ENCODE peak calls at places on chromosomes 5 and 9, in seven cellular contexts. N is mucosa of descending colon; G is HFF-Myc; B is effector memory CD4-positive, alpha-beta T cell; S is right lobe of liver; V is K562; P is left ventricle myocardium inferior. D is an unnamed sample.

GRCh38 chr5:109693535-109694152 is 3.9 kb downstream of the MAN2A1 start:
- DNase-seq in N (no peak), G (no peak), B (no peak), S (no peak), V (no peak), P (no peak), D (no peak)

GRCh38 chr5:56815657-56816545 is 552 bp downstream of the MAP3K1 start:
- DNase-seq in N (peak), G (no peak), B (peak), S (peak), V (peak), P (no peak), D (peak)

GRCh38 chr5:1516615-1517601 is 6.9 kb downstream of the LPCAT1 start:
- DNase-seq in N (peak), G (no peak), B (no peak), S (peak), V (no peak), P (peak), D (peak)

GRCh38 chr5:142655339-142656267 is 30.3 kb downstream of the FGF1 start:
- DNase-seq in N (peak), G (no peak), B (peak), S (peak), V (peak), P (peak), D (peak)

GRCh38 chr5:157913575-157913974 is 54.6 kb upstream of the CLINT1 start:
- DNase-seq in N (no peak), G (no peak), B (no peak), S (no peak), V (no peak), P (no peak), D (no peak)

GRCh38 chr9:130837002-130837511 is 2.0 kb downstream of the ABL1 start:
- DNase-seq in N (no peak), G (no peak), B (no peak), S (no peak), V (no peak), P (no peak), D (no peak)

GRCh38 chr5:116532762-116533525 is 41.7 kb downstream of the SEMA6A start:
- DNase-seq in N (no peak), G (no peak), B (no peak), S (no peak), V (no peak), P (no peak), D (no peak)

GRCh38 chr9:36288057-36288456 is 29.8 kb upstream of the GNE start:
- DNase-seq in N (no peak), G (no peak), B (no peak), S (no peak), V (no peak), P (no peak), D (no peak)

GRCh38 chr5:169081008-169081724 is 219.8 kb downstream of the SLIT3 start:
- DNase-seq in N (no peak), G (no peak), B (no peak), S (no peak), V (no peak), P (no peak), D (no peak)

GRCh38 chr5:59838067-59838466 is 55.5 kb downstream of the PDE4D start:
- DNase-seq in N (no peak), G (no peak), B (no peak), S (no peak), V (no peak), P (no peak), D (no peak)

GRCh38 chr9:13268469-13268868 is 11.0 kb downstream of the MPDZ start:
- DNase-seq in N (no peak), G (no peak), B (no peak), S (no peak), V (peak), P (no peak), D (no peak)

GRCh38 chr5:173917788-173918786 is 29.9 kb downstream of the CPEB4 start:
- DNase-seq in N (peak), G (peak), B (peak), S (no peak), V (peak), P (no peak), D (peak)

GRCh38 chr9:76876098-76876497 is 29.8 kb downstream of the PRUNE2 start:
- DNase-seq in N (no peak), G (no peak), B (no peak), S (no peak), V (no peak), P (no peak), D (no peak)

GRCh38 chr5:111950660-111951059 is 193.7 kb upstream of the NREP start:
- DNase-seq in N (no peak), G (no peak), B (no peak), S (no peak), V (no peak), P (no peak), D (no peak)

GRCh38 chr5:54460181-54460919 is 4.9 kb downstream of the HSPB3 start:
- DNase-seq in N (no peak), G (no peak), B (no peak), S (no peak), V (peak), P (no peak), D (no peak)

GRCh38 chr5:27682600-27682999 is 644.2 kb upstream of the CDH9 start:
- DNase-seq in N (no peak), G (no peak), B (no peak), S (no peak), V (no peak), P (no peak), D (no peak)

GRCh38 chr5:82975812-82976211 is 101.4 kb downstream of the TMEM167A start:
- DNase-seq in N (no peak), G (no peak), B (no peak), S (no peak), V (no peak), P (no peak), D (no peak)

GRCh38 chr5:133610489-133611356 is 1.6 kb downstream of the FSTL4 start:
- DNase-seq in N (peak), G (peak), B (no peak), S (peak), V (peak), P (peak), D (peak)
- H3K4me3 ChIP-seq in N (no peak), G (no peak), B (peak), S (peak), V (no peak), P (peak), D (no peak)

GRCh38 chr9:17131494-17131893 is 3.3 kb upstream of the CNTLN start:
- DNase-seq in N (no peak), G (no peak), B (no peak), S (no peak), V (no peak), P (no peak), D (no peak)

GRCh38 chr9:17134843-17135577 is at the start of gene CNTLN:
- DNase-seq in N (peak), G (peak), B (no peak), S (peak), V (no peak), P (peak), D (peak)

GRCh38 chr9:17135578-17135904 is 701 bp downstream of the CNTLN start:
- DNase-seq in N (peak), G (no peak), B (no peak), S (peak), V (no peak), P (no peak), D (peak)

GRCh38 chr9:17137576-17137975 is 2.7 kb downstream of the CNTLN start:
- DNase-seq in N (no peak), G (no peak), B (no peak), S (no peak), V (no peak), P (no peak), D (no peak)

GRCh38 chr9:17134396-17134842 is 421 bp upstream of the CNTLN start:
- DNase-seq in N (no peak), G (peak), B (no peak), S (no peak), V (no peak), P (no peak), D (no peak)
- H3K4me3 ChIP-seq in N (no peak), G (peak), B (peak), S (peak), V (no peak), P (peak), D (peak)

GRCh38 chr5:149641600-149641999 is 60.3 kb downstream of the ARHGEF37 start:
- DNase-seq in N (no peak), G (no peak), B (no peak), S (no peak), V (no peak), P (no peak), D (no peak)
- H3K4me3 ChIP-seq in N (no peak), G (no peak), B (no peak), S (no peak), V (no peak), P (peak), D (no peak)

DNA sequence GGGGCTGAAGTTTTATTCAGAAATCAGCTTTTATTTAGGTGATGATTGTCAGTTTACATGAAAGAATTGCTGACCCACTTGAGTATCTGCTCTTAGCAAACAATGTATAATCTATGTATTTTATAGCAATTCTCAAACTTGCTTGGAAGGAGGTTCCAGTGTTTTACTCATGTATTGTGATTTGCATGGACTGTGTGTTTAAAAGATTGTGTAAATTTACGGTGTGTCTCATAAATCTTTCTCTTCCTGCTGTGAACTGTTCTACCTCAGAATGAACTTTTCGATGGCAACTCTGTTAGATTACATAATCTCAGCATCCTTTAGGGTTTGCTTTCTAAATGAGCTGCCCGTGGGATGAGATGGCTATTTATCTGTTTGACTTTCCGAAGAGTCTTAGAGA is 122.5 kb downstream of the MEF2C start:
- DNase-seq in N (no peak), G (no peak), B (no peak), S (no peak), V (no peak), P (no peak), D (no peak)
- H3K4me3 ChIP-seq in N (no peak), G (no peak), B (no peak), S (no peak), V (no peak), P (no peak), D (no peak)

GRCh38 chr5:96427823-96428222 is 5.2 kb downstream of the PCSK1 start:
- DNase-seq in N (no peak), G (peak), B (no peak), S (no peak), V (no peak), P (no peak), D (no peak)

GRCh38 chr5:96431376-96432244 is 1.4 kb downstream of the PCSK1 start:
- DNase-seq in N (no peak), G (peak), B (no peak), S (no peak), V (peak), P (no peak), D (no peak)

GRCh38 chr5:96434201-96434645 is 1.2 kb upstream of the PCSK1 start:
- DNase-seq in N (peak), G (peak), B (no peak), S (peak), V (peak), P (peak), D (no peak)

GRCh38 chr5:96432245-96433065 is 593 bp downstream of the PCSK1 start:
- DNase-seq in N (no peak), G (no peak), B (no peak), S (no peak), V (no peak), P (no peak), D (no peak)

DNA sequence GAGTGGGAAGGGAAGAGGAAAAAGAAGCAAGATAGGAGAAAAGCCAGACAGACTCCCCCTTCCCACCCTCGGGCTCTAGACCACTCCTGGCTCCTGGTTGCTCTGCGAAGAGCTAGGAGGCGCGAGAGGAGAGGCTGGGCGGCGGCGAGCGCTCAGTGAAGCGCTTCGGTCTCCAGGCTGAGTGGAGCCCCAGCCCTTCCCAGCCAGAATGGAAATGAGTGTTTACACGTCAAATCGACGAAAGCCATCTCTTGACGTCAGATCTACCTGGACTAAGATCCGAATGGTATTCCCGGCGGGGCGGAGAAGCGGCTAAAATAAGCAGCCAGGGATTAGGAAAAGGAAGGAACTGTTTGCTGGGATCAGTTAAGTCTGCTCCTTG is at the start of gene PCSK1:
- DNase-seq in N (no peak), G (no peak), B (no peak), S (no peak), V (no peak), P (no peak), D (no peak)
- H3K4me3 ChIP-seq in N (no peak), G (no peak), B (no peak), S (no peak), V (no peak), P (peak), D (peak)

GRCh38 chr5:172897691-172898512 is 61.3 kb upstream of the RPL26L1 start:
- DNase-seq in N (no peak), G (no peak), B (no peak), S (no peak), V (no peak), P (no peak), D (no peak)
- H3K4me3 ChIP-seq in N (no peak), G (no peak), B (no peak), S (no peak), V (no peak), P (peak), D (no peak)

DNA sequence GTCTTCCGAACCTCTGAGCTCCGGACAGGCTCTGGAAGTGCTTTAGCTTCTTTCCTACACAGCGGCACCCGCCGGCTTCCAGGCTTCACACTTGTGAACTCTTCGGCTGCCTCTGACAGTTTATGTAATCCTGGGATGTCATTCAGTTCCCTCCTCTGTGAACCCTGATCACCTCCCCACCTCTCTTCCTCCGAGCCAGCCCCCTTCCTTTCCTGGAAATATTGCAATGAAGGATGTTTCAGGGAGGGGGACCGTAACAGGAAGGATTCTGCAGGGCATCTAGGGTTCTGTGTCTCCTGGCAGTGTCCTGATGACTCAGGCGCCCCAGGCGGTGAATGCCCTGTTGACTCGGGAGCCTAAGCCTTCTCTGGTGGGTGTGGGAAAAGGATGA is at the start of gene CD14:
- DNase-seq in N (peak), G (no peak), B (no peak), S (no peak), V (no peak), P (peak), D (peak)
- H3K4me3 ChIP-seq in N (peak), G (peak), B (peak), S (peak), V (no peak), P (peak), D (peak)

GRCh38 chr5:147558131-147558730 is 48.4 kb upstream of the DPYSL3 start:
- DNase-seq in N (no peak), G (no peak), B (no peak), S (no peak), V (no peak), P (no peak), D (no peak)

GRCh38 chr5:147551677-147552076 is 41.8 kb upstream of the DPYSL3 start:
- DNase-seq in N (no peak), G (no peak), B (no peak), S (no peak), V (no peak), P (no peak), D (no peak)

GRCh38 chr5:147558826-147559225 is 49.0 kb upstream of the DPYSL3 start:
- DNase-seq in N (no peak), G (peak), B (no peak), S (no peak), V (no peak), P (peak), D (no peak)

GRCh38 chr5:147552897-147553296 is 43.0 kb upstream of the DPYSL3 start:
- DNase-seq in N (no peak), G (no peak), B (no peak), S (no peak), V (no peak), P (no peak), D (no peak)

GRCh38 chr5:147554285-147554817 is 44.5 kb upstream of the DPYSL3 start:
- DNase-seq in N (no peak), G (peak), B (no peak), S (no peak), V (no peak), P (no peak), D (no peak)
- H3K4me3 ChIP-seq in N (no peak), G (no peak), B (no peak), S (no peak), V (no peak), P (peak), D (no peak)

D was measured in Peyer's patch.